ENCODE peak calls at places on chromosomes 5 and 9, in five cellular contexts. O, C, J, P and T are unnamed samples. For H3K4me1, the result is how much of the 10 kb centered on the place peaks cover.

GRCh38 chr5:2297991-2298390 is 415.3 kb upstream of the IRX4 start:
- DNase-seq in O (no peak), C (no peak), J (no peak), P (no peak), T (no peak)

GRCh38 chr9:137134191-137134590 is 4.8 kb upstream of the GRIN1 start:
- DNase-seq in O (no peak), C (no peak), J (no peak), P (no peak), T (no peak)

GRCh38 chr5:129664336-129664937 is 83.5 kb upstream of the MINAR2 start:
- DNase-seq in O (peak), C (peak), J (peak), P (no peak), T (peak)

GRCh38 chr9:4077499-4078102 is 222.3 kb downstream of the GLIS3 start:
- DNase-seq in O (peak), C (peak), J (peak), P (no peak), T (peak)

GRCh38 chr9:112285056-112285455 is 48.4 kb downstream of the PTBP3 start:
- DNase-seq in O (no peak), C (no peak), J (no peak), P (no peak), T (no peak)

GRCh38 chr9:129761293-129761900 is 8.6 kb upstream of the PTGES start:
- DNase-seq in O (no peak), C (peak), J (no peak), P (no peak), T (no peak)

GRCh38 chr9:132637351-132637750 is 32.4 kb downstream of the DDX31 start:
- DNase-seq in O (no peak), C (no peak), J (no peak), P (no peak), T (no peak)

GRCh38 chr5:57482671-57483106 is at the start of gene ACTBL2:
- DNase-seq in O (no peak), C (peak), J (no peak), P (no peak), T (no peak)

GRCh38 chr9:96177719-96178028 is 124.3 kb downstream of the HSD17B3 start:
- DNase-seq in O (no peak), C (no peak), J (no peak), P (no peak), T (no peak)

GRCh38 chr5:39175273-39175955 is 43.9 kb downstream of the FYB1 start:
- DNase-seq in O (no peak), C (no peak), J (no peak), P (no peak), T (no peak)

GRCh38 chr9:38622083-38622674 is 1.8 kb upstream of the ANKRD18A start:
- DNase-seq in O (no peak), C (peak), J (peak), P (no peak), T (no peak)

GRCh38 chr9:32426278-32426939 is 42.0 kb downstream of the ACO1 start:
- DNase-seq in O (no peak), C (peak), J (peak), P (no peak), T (no peak)

GRCh38 chr9:127418037-127418471 is 6.1 kb upstream of the ZNF79 start:
- DNase-seq in O (peak), C (peak), J (peak), P (no peak), T (peak)

GRCh38 chr5:122581629-122582028 is 193.3 kb upstream of the SNX2 start:
- DNase-seq in O (no peak), C (no peak), J (no peak), P (no peak), T (no peak)

GRCh38 chr9:3732077-3733038 is 206.6 kb upstream of the RFX3 start:
- DNase-seq in O (peak), C (peak), J (peak), P (peak), T (peak)

GRCh38 chr9:87212563-87213154 is 265.4 kb upstream of the GAS1 start:
- DNase-seq in O (no peak), C (no peak), J (no peak), P (no peak), T (no peak)

GRCh38 chr5:36301858-36302603 is at the start of gene RANBP3L:
- DNase-seq in O (no peak), C (no peak), J (no peak), P (no peak), T (peak)

GRCh38 chr5:131514316-131515275 is 120.4 kb downstream of the RAPGEF6 start:
- DNase-seq in O (no peak), C (no peak), J (no peak), P (no peak), T (peak)

GRCh38 chr5:66848749-66849641 is 252.8 kb downstream of the MAST4 start:
- DNase-seq in O (no peak), C (no peak), J (no peak), P (no peak), T (peak)

GRCh38 chr9:134101623-134102149 is 33.9 kb upstream of the BRD3 start:
- DNase-seq in O (no peak), C (no peak), J (no peak), P (no peak), T (no peak)
- TF ChIP-seq CTCF in O (no peak), C (no peak), J (no peak), P (no peak), T (no peak)

DNA sequence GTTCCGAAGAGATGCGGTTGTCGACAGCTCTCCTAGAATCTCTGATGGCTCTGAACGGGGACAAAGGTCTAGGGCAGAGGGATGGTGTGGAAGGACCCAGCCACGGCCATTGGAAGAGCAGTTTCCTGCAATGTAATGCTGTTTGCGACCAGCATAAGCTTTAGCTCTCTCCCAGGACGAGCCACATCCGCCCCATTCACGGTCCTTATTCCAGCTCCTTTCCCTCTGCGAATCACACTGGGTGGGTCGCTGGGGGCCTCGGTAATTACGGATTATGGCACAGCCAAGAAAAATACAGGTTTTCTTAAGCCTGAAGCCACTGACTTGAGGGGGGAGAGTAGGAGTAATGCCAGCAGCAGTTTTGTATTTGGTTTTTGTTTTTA is 22.7 kb downstream of the ANXA2R start:
- DNase-seq in O (no peak), C (no peak), J (peak), P (no peak), T (peak)
- TF ChIP-seq MYC in O (no peak), C (no peak), J (no peak), P (no peak), T (no peak)

GRCh38 chr9:110444911-110445310 is 107.2 kb upstream of the TXNDC8 start:
- DNase-seq in O (no peak), C (no peak), J (no peak), P (no peak), T (no peak)
- H3K4me1 ChIP-seq in O (under half), C (under half), J (under half), P (under half), T (under half)

GRCh38 chr5:53331463-53331862 is 149.0 kb upstream of the FST start:
- DNase-seq in O (no peak), C (peak), J (no peak), P (no peak), T (no peak)

GRCh38 chr5:53327811-53328331 is 152.6 kb upstream of the FST start:
- DNase-seq in O (no peak), C (no peak), J (no peak), P (no peak), T (peak)

GRCh38 chr5:53326420-53327153 is 153.8 kb upstream of the FST start:
- DNase-seq in O (no peak), C (no peak), J (no peak), P (no peak), T (no peak)

GRCh38 chr5:53333160-53333559 is 147.3 kb upstream of the FST start:
- DNase-seq in O (no peak), C (no peak), J (no peak), P (no peak), T (no peak)

GRCh38 chr5:53330491-53330890 is 149.9 kb upstream of the FST start:
- DNase-seq in O (no peak), C (no peak), J (no peak), P (no peak), T (no peak)
- TF ChIP-seq CTCF in O (no peak), C (no peak), J (no peak), P (no peak), T (no peak)

GRCh38 chr5:171712616-171713015 is 73.0 kb upstream of the SMIM23 start:
- DNase-seq in O (no peak), C (no peak), J (no peak), P (no peak), T (no peak)
- TF ChIP-seq MYC in O (no peak), C (no peak), J (no peak), P (no peak), T (no peak)